ENCODE peak calls at places on chromosomes 1 and 21, in four cellular contexts. F is bronchial epithelial cell, Z is endothelial cell of umbilical vein, W is choroid plexus epithelial cell. Q is an unnamed sample.

GRCh38 chr1:203682401-203683383 is 56.1 kb downstream of the ATP2B4 start:
- DNase-seq in W (no peak), F (peak), Z (peak), Q (no peak)

GRCh38 chr1:201085902-201086735 is 26.1 kb downstream of the CACNA1S start:
- DNase-seq in Z (peak), F (peak), W (peak), Q (peak)

GRCh38 chr1:16992675-16993074 is 12.3 kb upstream of the MFAP2 start:
- DNase-seq in Z (no peak), W (no peak), F (no peak), Q (no peak)

GRCh38 chr1:112923956-112924349 is 32.0 kb downstream of the SLC16A1 start:
- DNase-seq in Z (no peak), W (no peak), F (no peak), Q (no peak)

GRCh38 chr1:46691997-46692790 is 20.5 kb downstream of the TEX38 start:
- DNase-seq in W (no peak), F (no peak), Z (no peak), Q (peak)

GRCh38 chr1:36847186-36847585 is 187.1 kb downstream of the GRIK3 start:
- DNase-seq in W (no peak), Z (no peak), F (no peak), Q (no peak)

GRCh38 chr1:6329851-6330250 is 63.7 kb downstream of the ACOT7 start:
- DNase-seq in Z (no peak), W (no peak), F (no peak), Q (peak)

GRCh38 chr1:243234978-243235657 is 20.0 kb downstream of the CEP170 start:
- DNase-seq in F (no peak), W (peak), Z (peak), Q (peak)

GRCh38 chr1:239633432-239633831 is 247.1 kb downstream of the CHRM3 start:
- DNase-seq in F (no peak), W (no peak), Z (no peak), Q (no peak)

GRCh38 chr1:167171286-167171929 is 49.3 kb upstream of the POU2F1 start:
- DNase-seq in F (peak), W (peak), Z (no peak), Q (no peak)

GRCh38 chr1:191963286-191963685 is 195.0 kb upstream of the RGS18 start:
- DNase-seq in Z (no peak), F (peak), W (peak), Q (peak)

GRCh38 chr1:165631403-165632151 is 543 bp downstream of the MGST3 start:
- DNase-seq in W (peak), Z (peak), F (peak), Q (peak)

GRCh38 chr1:169113613-169114119 is 7.2 kb downstream of the ATP1B1 start:
- DNase-seq in W (peak), Z (peak), F (peak), Q (peak)

GRCh38 chr1:55437692-55438091 is 222.5 kb upstream of the USP24 start:
- DNase-seq in Z (no peak), F (no peak), W (no peak), Q (no peak)

GRCh38 chr1:109094377-109094803 is 3.8 kb downstream of the TMEM167B start:
- DNase-seq in Z (no peak), W (peak), F (no peak), Q (no peak)

GRCh38 chr1:153805042-153805745 is 30.0 kb downstream of the SLC27A3 start:
- DNase-seq in Z (peak), W (peak), F (peak), Q (peak)

GRCh38 chr1:98870959-98871903 is 133.4 kb downstream of the PLPPR5 start:
- DNase-seq in W (peak), F (no peak), Z (peak), Q (no peak)

GRCh38 chr21:33011462-33011861 is 14.3 kb upstream of the OLIG2 start:
- DNase-seq in F (peak), W (peak), Z (no peak), Q (peak)

GRCh38 chr1:71350805-71351204 is 270.0 kb upstream of the ZRANB2 start:
- DNase-seq in F (peak), W (peak), Z (no peak), Q (peak)

GRCh38 chr1:164504699-164505098 is 54.3 kb upstream of the PBX1 start:
- DNase-seq in Z (no peak), F (peak), W (peak), Q (no peak)

GRCh38 chr1:228166170-228166936 is 749 bp downstream of the IBA57 start:
- DNase-seq in Z (no peak), F (peak), W (peak), Q (peak)

GRCh38 chr1:182905321-182905720 is 47.6 kb downstream of the SHCBP1L start:
- DNase-seq in F (no peak), Z (no peak), W (no peak), Q (no peak)

GRCh38 chr1:231866392-231867331 is 240.1 kb downstream of the DISC1 start:
- DNase-seq in W (peak), Z (peak), F (peak), Q (peak)

GRCh38 chr21:27201197-27201596 is 234.3 kb upstream of the ADAMTS5 start:
- DNase-seq in W (peak), F (no peak), Z (no peak), Q (peak)

GRCh38 chr1:40305451-40305850 is 11.6 kb downstream of the COL9A2 start:
- DNase-seq in Z (no peak), W (no peak), F (peak), Q (peak)

GRCh38 chr1:108892356-108893140 is 15.8 kb downstream of the GPSM2 start:
- DNase-seq in Z (peak), W (peak), F (peak), Q (peak)

GRCh38 chr1:242770366-242770765 is 245.9 kb upstream of the PLD5 start:
- DNase-seq in F (peak), Z (no peak), W (no peak), Q (no peak)

GRCh38 chr1:41495171-41495948 is 10.9 kb upstream of the EDN2 start:
- DNase-seq in W (peak), F (no peak), Z (peak), Q (no peak)
- H3K4me3 ChIP-seq in W (no peak), F (no peak), Z (no peak), Q (no peak)

DNA sequence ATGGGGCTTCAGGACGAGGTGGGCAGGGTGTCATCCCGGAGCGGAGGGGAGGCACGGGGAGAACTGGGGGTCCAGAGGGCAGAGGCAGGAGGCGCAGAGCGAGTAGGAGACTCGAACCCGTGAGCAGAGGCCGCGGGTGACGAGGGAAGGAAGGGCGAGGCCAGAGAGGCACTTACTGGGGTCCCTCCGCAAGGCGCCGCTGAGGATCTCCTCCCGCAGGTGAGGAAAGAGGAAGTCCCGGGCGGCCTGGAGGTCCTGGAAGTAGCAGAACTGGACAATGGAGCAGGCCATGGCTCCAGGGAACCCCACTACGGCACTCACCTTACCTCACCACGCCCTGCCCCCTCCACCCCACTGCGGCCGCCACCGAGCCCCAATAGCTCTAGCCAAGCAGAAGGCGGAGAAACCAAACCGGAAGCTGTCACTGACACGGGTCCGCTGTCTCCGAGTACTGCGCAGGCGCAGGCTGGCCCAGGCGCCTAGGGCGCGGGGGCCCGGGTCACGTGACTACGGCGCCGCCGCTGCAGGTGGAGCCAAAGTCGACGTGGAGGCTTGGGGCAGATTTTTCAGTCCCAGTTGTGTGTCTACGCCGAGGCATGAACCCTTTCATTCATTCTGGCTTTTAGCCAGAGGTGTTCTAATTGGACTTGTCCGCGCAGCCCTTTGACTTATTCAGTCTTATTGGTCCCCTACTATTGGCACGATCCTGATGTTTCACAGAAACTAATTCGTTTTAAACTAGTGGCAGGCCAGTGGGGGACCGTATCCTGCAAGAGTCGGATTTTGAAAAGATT is at the start of gene RAB3GAP2:
- DNase-seq in W (peak), F (peak), Z (peak), Q (peak)
- TF ChIP-seq CTCF in W (peak), F (no peak), Z (no peak), Q (no peak)

GRCh38 chr1:172292840-172293239 is 127.6 kb upstream of the C1orf105 start:
- DNase-seq in F (no peak), Z (no peak), W (no peak), Q (no peak)
- H3K4me3 ChIP-seq in F (no peak), Z (no peak), W (no peak), Q (no peak)

GRCh38 chr1:186483561-186483960 is 22.6 kb upstream of the PDC start:
- DNase-seq in W (no peak), F (no peak), Z (peak), Q (no peak)

GRCh38 chr1:186482661-186483255 is 21.8 kb upstream of the PDC start:
- DNase-seq in F (peak), Z (peak), W (peak), Q (peak)

GRCh38 chr1:186491351-186491750 is 30.4 kb upstream of the PDC start:
- DNase-seq in W (no peak), F (no peak), Z (no peak), Q (no peak)

GRCh38 chr1:186486061-186486460 is 25.1 kb upstream of the PDC start:
- DNase-seq in F (no peak), Z (peak), W (no peak), Q (peak)

DNA sequence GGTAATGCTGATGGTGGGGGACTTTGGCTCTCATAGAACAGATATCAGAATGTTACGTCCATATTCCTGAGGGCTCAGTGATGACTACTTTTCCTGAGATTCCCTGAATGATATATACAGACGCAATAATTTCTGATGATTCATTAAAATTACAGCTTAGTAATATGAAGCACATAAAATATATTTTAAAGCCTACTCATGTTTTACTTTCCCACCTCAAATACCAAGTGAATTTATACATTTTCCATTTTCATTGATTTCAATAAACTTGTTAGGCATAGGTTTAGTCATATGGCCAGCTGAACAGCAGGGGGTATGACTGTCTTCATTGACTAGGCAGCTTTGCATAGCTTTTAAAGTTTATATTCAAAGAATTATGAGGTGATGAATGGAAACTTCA is 26.2 kb upstream of the PDC start:
- DNase-seq in Z (peak), F (peak), W (peak), Q (no peak)
- TF ChIP-seq CTCF in Z (no peak), F (no peak), W (no peak), Q (peak)

DNA sequence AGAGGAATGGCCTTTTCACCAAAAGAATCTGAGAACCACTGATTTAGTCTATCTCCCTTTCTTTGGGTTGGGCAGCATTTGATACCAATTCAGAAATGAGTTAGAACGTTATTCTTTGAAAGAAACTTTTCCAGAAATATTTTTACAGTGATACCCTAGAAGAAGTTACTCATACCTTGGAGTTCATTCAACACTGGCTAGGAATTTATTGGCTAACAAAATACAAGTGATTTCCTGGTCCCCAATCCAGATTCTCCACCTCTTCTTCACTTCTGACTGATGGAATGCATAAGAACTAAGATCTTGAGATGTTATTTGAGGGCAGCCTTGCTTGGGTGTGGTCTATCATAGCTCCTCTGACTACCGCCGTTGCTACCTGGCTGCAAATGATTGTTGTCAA is 9.4 kb downstream of the C1orf162 start:
- DNase-seq in Z (no peak), F (no peak), W (no peak), Q (peak)
- H3K4me3 ChIP-seq in Z (no peak), F (no peak), W (no peak), Q (no peak)

DNA sequence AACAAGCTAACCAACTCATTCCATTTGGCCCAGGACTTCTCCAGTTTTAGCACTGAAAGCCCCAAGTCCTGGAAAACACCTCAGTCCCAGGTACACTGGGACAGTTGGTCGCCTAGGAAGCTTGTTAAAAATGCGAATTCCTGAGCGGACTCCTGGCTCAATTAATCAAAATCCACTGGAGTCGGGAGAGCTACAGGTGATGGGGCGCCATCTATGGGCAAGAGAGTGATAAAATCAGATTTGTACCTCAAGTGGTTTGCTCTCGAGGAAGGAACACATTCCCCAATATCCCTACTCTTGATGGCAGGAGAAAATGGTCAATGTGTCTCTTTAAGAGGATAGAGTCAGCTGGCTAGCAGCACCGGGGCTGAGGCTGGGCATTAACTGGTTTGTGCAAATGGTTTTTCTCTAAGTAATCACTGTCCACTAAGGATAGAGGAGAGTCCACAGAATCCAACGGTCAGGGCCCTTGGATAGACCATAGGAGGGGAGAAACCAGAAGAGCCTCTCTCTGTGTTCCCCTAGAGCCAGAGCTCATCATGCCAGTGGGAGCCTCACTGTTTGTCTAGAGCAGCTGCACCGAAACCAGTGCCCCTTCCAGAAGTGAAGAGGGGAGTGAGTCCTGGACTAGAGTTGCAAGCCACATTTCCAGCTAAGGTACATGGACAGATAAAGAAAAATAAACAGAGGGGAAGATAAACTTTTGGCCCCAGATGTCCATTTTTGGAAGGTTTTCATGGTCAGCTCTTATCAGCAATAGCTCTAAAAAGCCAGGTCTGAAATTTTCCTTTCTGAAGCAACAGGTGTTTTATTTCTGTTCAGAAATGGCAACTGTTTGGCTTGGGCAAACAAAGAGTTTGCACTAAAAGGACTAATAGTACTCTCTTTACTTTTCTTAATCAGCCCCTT is 148.5 kb downstream of the TENT5C start:
- DNase-seq in Z (peak), F (peak), W (peak), Q (peak)
- TF ChIP-seq CTCF in Z (peak), F (peak), W (peak), Q (peak)

GRCh38 chr1:24969616-24970398 is 39.7 kb upstream of the RUNX3 start:
- DNase-seq in W (no peak), Z (no peak), F (no peak), Q (no peak)
- H3K4me3 ChIP-seq in W (no peak), Z (no peak), F (no peak), Q (no peak)

GRCh38 chr1:35444519-35444774 is 112.8 kb downstream of the KIAA0319L start:
- DNase-seq in Z (no peak), W (no peak), F (no peak), Q (no peak)

GRCh38 chr1:35441926-35442579 is 115.2 kb downstream of the KIAA0319L start:
- DNase-seq in W (no peak), Z (no peak), F (no peak), Q (no peak)

GRCh38 chr1:35442737-35443136 is 114.5 kb downstream of the KIAA0319L start:
- DNase-seq in Z (no peak), W (peak), F (no peak), Q (no peak)

GRCh38 chr1:35447278-35447677 is 109.9 kb downstream of the KIAA0319L start:
- DNase-seq in F (no peak), W (peak), Z (no peak), Q (no peak)

GRCh38 chr1:35443768-35444518 is 113.3 kb downstream of the KIAA0319L start:
- DNase-seq in F (no peak), Z (no peak), W (peak), Q (peak)
- TF ChIP-seq CTCF in F (no peak), Z (no peak), W (peak), Q (peak)

DNA sequence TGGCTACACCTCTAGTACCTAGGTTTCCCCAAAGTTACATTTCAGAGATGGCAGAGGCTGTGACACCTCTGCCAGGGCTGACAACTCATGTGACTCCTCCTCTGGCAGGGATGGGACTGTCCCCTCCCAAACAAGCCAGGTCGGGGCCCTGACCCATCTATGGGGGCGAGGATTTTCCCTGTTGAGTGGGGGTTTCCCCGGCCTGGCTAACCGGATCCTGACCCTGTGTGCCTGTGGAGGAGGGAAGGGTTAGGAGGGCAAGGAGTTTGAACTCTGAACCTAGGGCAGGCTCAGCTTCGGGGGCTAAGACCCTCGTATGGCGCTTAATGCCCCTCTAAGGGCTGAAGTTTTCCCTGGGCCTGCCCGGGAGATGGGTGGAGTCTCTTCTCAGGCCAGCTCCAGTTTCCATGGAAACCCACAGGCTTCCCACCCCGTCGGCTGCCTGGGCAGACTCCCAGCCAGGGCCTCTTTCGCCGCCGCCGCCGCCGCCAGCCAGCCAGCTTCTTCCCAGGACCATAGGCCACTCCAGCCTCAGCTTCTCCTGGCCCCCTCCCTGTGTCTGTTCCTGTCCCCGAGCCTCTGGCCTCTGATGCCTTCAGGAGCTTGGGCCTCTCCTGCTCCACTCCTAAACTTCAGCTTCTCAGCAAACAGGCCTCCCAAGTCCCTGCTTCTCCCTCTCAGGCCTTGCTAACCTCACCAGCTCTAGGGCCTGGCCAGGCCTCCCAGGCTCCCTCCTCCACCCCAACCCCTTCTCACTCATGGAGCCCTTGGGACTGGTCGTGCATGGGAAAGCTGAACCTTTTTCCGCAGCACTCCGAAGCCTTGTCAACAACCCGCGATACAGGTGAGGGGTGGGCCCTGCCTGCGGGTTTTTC is at the start of gene BTBD19:
- DNase-seq in Z (peak), W (peak), F (no peak), Q (peak)
- H3K4me3 ChIP-seq in Z (peak), W (peak), F (no peak), Q (peak)

Q was measured in fibroblast of the aortic adventitia.